ENCODE peak calls at places on chromosomes 12 and 14, in eight cellular contexts. Q is WERI-Rb-1, K is fibroblast of mammary gland, O is thoracic aorta, R is transverse colon, V is K562, N is MM.1S, W is BJ. J is an unnamed sample.

GRCh38 chr12:94874986-94875312 is 128.5 kb downstream of the NDUFA12 start:
- DNase-seq in Q (no peak), K (no peak), O (no peak), R (no peak), V (no peak), N (no peak), W (no peak), J (no peak)

GRCh38 chr12:109715310-109716091 is 1.9 kb downstream of the FAM222A start:
- DNase-seq in Q (peak; percentile 95), K (no peak), O (no peak), R (peak; percentile 51), V (peak; percentile 33), N (peak; percentile 6), W (no peak), J (no peak)

GRCh38 chr12:66329941-66330340 is 27.6 kb downstream of the HELB start:
- DNase-seq in Q (no peak), K (peak; percentile 11), O (no peak), R (no peak), V (no peak), N (no peak), W (no peak), J (no peak)

GRCh38 chr12:104187446-104188155 is 28.0 kb upstream of the TXNRD1 start:
- DNase-seq in Q (no peak), K (no peak), O (no peak), R (no peak), V (no peak), N (no peak), W (no peak), J (no peak)

GRCh38 chr12:75011120-75011519 is 198.5 kb downstream of the KCNC2 start:
- DNase-seq in Q (no peak), K (no peak), O (no peak), R (no peak), V (no peak), N (no peak), W (no peak), J (no peak)

GRCh38 chr12:65170245-65170881 is 980 bp downstream of the LEMD3 start:
- DNase-seq in Q (peak; percentile 74), K (peak; percentile 54), O (peak; percentile 20), R (peak; percentile 88), V (peak; percentile 89), N (peak; percentile 82), W (no peak), J (peak; percentile 76)

GRCh38 chr14:49892301-49892635 is 614 bp upstream of the ARF6 start:
- DNase-seq in Q (no peak), K (peak; percentile 90), O (peak; percentile 35), R (peak; percentile 73), V (peak; percentile 79), N (peak; percentile 49), W (peak; percentile 29), J (peak; percentile 66)

GRCh38 chr12:131218291-131219172 is 264.8 kb downstream of the ADGRD1 start:
- DNase-seq in Q (peak; percentile 53), K (no peak), O (no peak), R (peak; percentile 32), V (no peak), N (no peak), W (no peak), J (no peak)

GRCh38 chr14:76768201-76768656 is 7.0 kb downstream of the VASH1 start:
- DNase-seq in Q (no peak), K (no peak), O (no peak), R (peak; percentile 49), V (peak; percentile 69), N (no peak), W (no peak), J (peak; percentile 81)

GRCh38 chr12:31368666-31369361 is 42.9 kb upstream of the SINHCAF start:
- DNase-seq in Q (no peak), K (no peak), O (no peak), R (no peak), V (no peak), N (no peak), W (no peak), J (no peak)

GRCh38 chr12:132205271-132206092 is 61.2 kb downstream of the NOC4L start:
- DNase-seq in Q (no peak), K (no peak), O (no peak), R (no peak), V (no peak), N (no peak), W (no peak), J (peak; percentile 66)

GRCh38 chr14:39339003-39339402 is 93.2 kb downstream of the FBXO33 start:
- DNase-seq in Q (no peak), K (no peak), O (no peak), R (no peak), V (peak; percentile 74), N (no peak), W (no peak), J (no peak)

GRCh38 chr12:63802012-63802608 is 22.4 kb downstream of the RXYLT1 start:
- DNase-seq in Q (no peak), K (peak; percentile 38), O (no peak), R (no peak), V (peak; percentile 14), N (peak; percentile 21), W (no peak), J (no peak)

GRCh38 chr14:65981192-65981843 is 504.9 kb upstream of the CCDC196 start:
- DNase-seq in Q (peak; percentile 77), K (no peak), O (no peak), R (no peak), V (no peak), N (no peak), W (no peak), J (no peak)

GRCh38 chr14:65792208-65792905 is 379.8 kb downstream of the FUT8 start:
- DNase-seq in Q (no peak), K (peak; percentile 29), O (no peak), R (no peak), V (no peak), N (no peak), W (no peak), J (no peak)

GRCh38 chr12:93256258-93256969 is 121.3 kb upstream of the NUDT4 start:
- DNase-seq in Q (no peak), K (no peak), O (no peak), R (no peak), V (no peak), N (no peak), W (no peak), J (no peak)

GRCh38 chr14:105195533-105196227 is 14.6 kb upstream of the NUDT14 start:
- DNase-seq in Q (no peak), K (no peak), O (no peak), R (no peak), V (no peak), N (no peak), W (no peak), J (no peak)

GRCh38 chr12:8052679-8053078 is 13.5 kb downstream of the C3AR1 start:
- DNase-seq in Q (no peak), K (no peak), O (no peak), R (no peak), V (no peak), N (no peak), W (no peak), J (no peak)

GRCh38 chr12:56600753-56601152 is 29.4 kb downstream of the BAZ2A start:
- DNase-seq in Q (no peak), K (no peak), O (no peak), R (no peak), V (no peak), N (no peak), W (no peak), J (no peak)

GRCh38 chr12:56599041-56599440 is 31.1 kb downstream of the BAZ2A start:
- DNase-seq in Q (no peak), K (no peak), O (no peak), R (no peak), V (no peak), N (no peak), W (no peak), J (no peak)

GRCh38 chr12:56599797-56600196 is 30.3 kb downstream of the BAZ2A start:
- DNase-seq in Q (no peak), K (no peak), O (no peak), R (no peak), V (no peak), N (no peak), W (no peak), J (no peak)

GRCh38 chr12:56602239-56602638 is 27.9 kb downstream of the BAZ2A start:
- DNase-seq in Q (no peak), K (no peak), O (no peak), R (no peak), V (no peak), N (no peak), W (no peak), J (no peak)

GRCh38 chr12:56601503-56601902 is 28.6 kb downstream of the BAZ2A start:
- DNase-seq in Q (peak; percentile 74), K (no peak), O (no peak), R (peak; percentile 13), V (peak; percentile 48), N (no peak), W (no peak), J (peak; percentile 36)
- TF ChIP-seq CTCF in Q (peak; percentile 66), K (peak; percentile 21), O (no peak), R (no peak), V (peak; percentile 53), N (peak; percentile 26), W (peak; percentile 22), J (peak; percentile 40)

GRCh38 chr12:12812163-12812562 is 983 bp upstream of the DDX47 start:
- DNase-seq in Q (no peak), K (no peak), O (no peak), R (no peak), V (no peak), N (no peak), W (no peak), J (no peak)
- TF ChIP-seq CTCF in Q (no peak), K (no peak), O (no peak), R (no peak), V (no peak), N (no peak), W (no peak), J (no peak)

DNA sequence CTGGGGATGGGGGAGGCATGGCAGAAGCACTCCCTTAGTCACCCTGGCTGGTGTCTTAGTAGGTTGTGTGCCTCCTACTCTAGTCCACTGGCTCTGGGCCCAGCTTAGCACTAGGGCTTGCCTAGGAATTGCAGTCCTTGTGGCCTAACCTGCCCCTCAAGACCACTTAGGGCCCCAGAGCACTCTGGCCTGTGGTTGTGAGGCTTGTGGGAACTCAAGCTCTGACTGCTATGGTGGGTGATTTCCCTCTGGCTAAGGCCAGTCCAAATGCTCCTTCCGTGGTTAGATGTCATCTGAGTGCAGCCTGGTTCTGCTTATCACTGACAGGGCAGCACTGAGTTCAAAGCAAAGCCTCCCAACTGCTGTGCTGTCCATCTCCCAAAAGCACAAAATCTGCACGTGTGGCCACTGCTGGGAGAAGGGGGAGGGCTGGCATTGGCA is 20.2 kb downstream of the FGD4 start:
- DNase-seq in Q (no peak), K (peak; percentile 42), O (no peak), R (no peak), V (peak; percentile 24), N (no peak), W (no peak), J (no peak)
- TF ChIP-seq CTCF in Q (no peak), K (no peak), O (no peak), R (no peak), V (no peak), N (no peak), W (no peak), J (no peak)

DNA sequence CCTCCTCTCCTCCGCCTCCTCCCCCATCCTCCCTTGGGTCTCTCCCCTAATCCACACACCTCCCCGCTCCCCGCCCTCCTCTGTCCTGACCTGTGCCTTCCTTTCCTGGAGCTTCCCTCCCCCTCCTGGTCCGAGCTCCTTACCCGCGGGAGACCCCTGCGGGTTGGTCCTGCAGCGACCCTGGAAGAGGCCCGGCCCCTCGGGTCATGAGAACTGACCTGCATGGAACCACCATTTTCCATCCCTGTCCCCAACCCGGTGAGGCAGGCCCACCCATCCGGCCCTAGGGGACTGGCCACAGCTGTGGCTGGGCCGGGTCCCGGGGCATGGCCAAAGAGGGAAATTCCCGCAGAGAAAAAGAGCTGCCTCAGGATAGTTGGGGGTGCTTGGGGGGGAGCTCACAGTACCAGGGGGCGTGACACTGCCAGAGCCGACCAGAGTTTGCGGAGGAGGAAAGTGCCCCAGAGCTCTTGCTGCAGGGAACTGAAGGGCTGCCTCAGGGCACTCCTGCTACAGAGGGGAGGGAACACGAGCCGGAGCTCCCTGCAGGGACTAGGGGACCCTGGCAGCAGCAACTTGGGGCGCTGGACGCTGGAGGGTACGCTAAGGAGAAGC is 613 bp downstream of the ARHGEF40 start:
- DNase-seq in Q (peak; percentile 75), K (peak; percentile 66), O (no peak), R (peak; percentile 74), V (peak; percentile 22), N (no peak), W (no peak), J (peak; percentile 67)
- TF ChIP-seq CTCF in Q (no peak), K (no peak), O (no peak), R (no peak), V (no peak), N (no peak), W (peak; percentile 17), J (no peak)

J was measured in GM13977.